ENCODE peak calls at places on chromosome 21, in four cellular contexts. One of them, this sample, is unnamed. For H3K9me3, the result is how much of the 10 kb centered on the place peaks cover.

GRCh38 chr21:27406297-27407009 is 439.6 kb upstream of the ADAMTS5 start:
- DNase-seq in IMR-90: peak
- DNase-seq in Peyer's patch: no peak
- DNase-seq in body of pancreas: no peak
- DNase-seq in this sample: no peak

GRCh38 chr21:37654596-37654995 is 261.7 kb downstream of the KCNJ6 start:
- DNase-seq in IMR-90: no peak
- DNase-seq in Peyer's patch: no peak
- DNase-seq in body of pancreas: no peak
- DNase-seq in this sample: no peak

GRCh38 chr21:36437745-36438128 is 42.2 kb downstream of the CLDN14 start:
- DNase-seq in IMR-90: peak
- DNase-seq in Peyer's patch: no peak
- DNase-seq in body of pancreas: peak
- DNase-seq in this sample: no peak

GRCh38 chr21:38165466-38166213 is 91.2 kb upstream of the KCNJ15 start:
- DNase-seq in IMR-90: peak
- DNase-seq in Peyer's patch: no peak
- DNase-seq in body of pancreas: no peak
- DNase-seq in this sample: no peak

GRCh38 chr21:17372200-17372599 is 140.6 kb upstream of the CXADR start:
- DNase-seq in IMR-90: no peak
- DNase-seq in Peyer's patch: no peak
- DNase-seq in body of pancreas: no peak
- DNase-seq in this sample: no peak

GRCh38 chr21:37631319-37632117 is 264.9 kb downstream of the DYRK1A start:
- DNase-seq in IMR-90: no peak
- DNase-seq in Peyer's patch: no peak
- DNase-seq in body of pancreas: peak
- DNase-seq in this sample: no peak

GRCh38 chr21:14541840-14542495 is 4.1 kb downstream of the SAMSN1 start:
- DNase-seq in IMR-90: no peak
- DNase-seq in Peyer's patch: no peak
- DNase-seq in body of pancreas: no peak
- DNase-seq in this sample: no peak

GRCh38 chr21:44817506-44817880 is 369 bp downstream of the SUMO3 start:
- DNase-seq in IMR-90: peak
- DNase-seq in Peyer's patch: peak
- DNase-seq in body of pancreas: peak
- DNase-seq in this sample: peak

GRCh38 chr21:46570119-46570518 is 34.8 kb downstream of the S100B start:
- DNase-seq in IMR-90: no peak
- DNase-seq in Peyer's patch: no peak
- DNase-seq in body of pancreas: no peak
- DNase-seq in this sample: no peak

GRCh38 chr21:36097427-36098230 is 27.8 kb downstream of the CBR1 start:
- DNase-seq in IMR-90: no peak
- DNase-seq in Peyer's patch: no peak
- DNase-seq in body of pancreas: no peak
- DNase-seq in this sample: no peak

GRCh38 chr21:38507374-38507942 is 9.2 kb upstream of the ERG start:
- DNase-seq in IMR-90: no peak
- DNase-seq in Peyer's patch: no peak
- DNase-seq in body of pancreas: no peak
- DNase-seq in this sample: no peak

GRCh38 chr21:35971824-35972223 is 88.5 kb downstream of the SETD4 start:
- DNase-seq in IMR-90: no peak
- DNase-seq in Peyer's patch: no peak
- DNase-seq in body of pancreas: no peak
- DNase-seq in this sample: no peak

GRCh38 chr21:17340081-17340480 is 172.8 kb upstream of the CXADR start:
- DNase-seq in IMR-90: no peak
- DNase-seq in Peyer's patch: no peak
- DNase-seq in body of pancreas: no peak
- DNase-seq in this sample: no peak

GRCh38 chr21:46435786-46436227 is 22.9 kb upstream of the DIP2A start:
- DNase-seq in IMR-90: no peak
- DNase-seq in Peyer's patch: no peak
- DNase-seq in body of pancreas: no peak
- DNase-seq in this sample: no peak

GRCh38 chr21:42550817-42551216 is 37.2 kb downstream of the SLC37A1 start:
- DNase-seq in IMR-90: no peak
- DNase-seq in Peyer's patch: no peak
- DNase-seq in body of pancreas: no peak
- DNase-seq in this sample: no peak

GRCh38 chr21:27290020-27290419 is 323.1 kb upstream of the ADAMTS5 start:
- DNase-seq in IMR-90: no peak
- DNase-seq in Peyer's patch: no peak
- DNase-seq in body of pancreas: no peak
- DNase-seq in this sample: no peak

GRCh38 chr21:28240586-28240985 is 752.1 kb downstream of the LTN1 start:
- DNase-seq in IMR-90: peak
- DNase-seq in Peyer's patch: no peak
- DNase-seq in body of pancreas: no peak
- DNase-seq in this sample: no peak

GRCh38 chr21:41914965-41915364 is 35.8 kb upstream of the PRDM15 start:
- DNase-seq in IMR-90: no peak
- DNase-seq in Peyer's patch: no peak
- DNase-seq in body of pancreas: no peak
- DNase-seq in this sample: no peak

GRCh38 chr21:39313042-39313456 is 383 bp downstream of the BRWD1 start:
- DNase-seq in IMR-90: no peak
- DNase-seq in Peyer's patch: peak
- DNase-seq in body of pancreas: peak
- DNase-seq in this sample: peak

GRCh38 chr21:37827878-37828277 is 88.4 kb downstream of the KCNJ6 start:
- DNase-seq in IMR-90: no peak
- DNase-seq in Peyer's patch: no peak
- DNase-seq in body of pancreas: no peak
- DNase-seq in this sample: no peak

GRCh38 chr21:37365657-37366487 is 701 bp upstream of the DYRK1A start:
- DNase-seq in IMR-90: peak
- DNase-seq in Peyer's patch: peak
- DNase-seq in body of pancreas: peak
- DNase-seq in this sample: peak

GRCh38 chr21:29305068-29305467 is 6.3 kb downstream of the BACH1 start:
- DNase-seq in IMR-90: no peak
- DNase-seq in Peyer's patch: no peak
- DNase-seq in body of pancreas: no peak
- DNase-seq in this sample: no peak

GRCh38 chr21:27244356-27244755 is 277.5 kb upstream of the ADAMTS5 start:
- DNase-seq in IMR-90: peak
- DNase-seq in Peyer's patch: no peak
- DNase-seq in body of pancreas: no peak
- DNase-seq in this sample: no peak

GRCh38 chr21:45309069-45309521 is 21.4 kb upstream of the POFUT2 start:
- DNase-seq in IMR-90: peak
- DNase-seq in Peyer's patch: peak
- DNase-seq in body of pancreas: peak
- DNase-seq in this sample: no peak

GRCh38 chr21:25313891-25314646 is 293.2 kb downstream of the MRPL39 start:
- DNase-seq in IMR-90: peak
- DNase-seq in Peyer's patch: no peak
- DNase-seq in body of pancreas: no peak
- DNase-seq in this sample: no peak

GRCh38 chr21:41370840-41371697 is 9.2 kb downstream of the MX2 start:
- DNase-seq in IMR-90: no peak
- DNase-seq in Peyer's patch: no peak
- DNase-seq in body of pancreas: peak
- DNase-seq in this sample: peak

GRCh38 chr21:28699591-28700259 is 293.0 kb downstream of the LTN1 start:
- DNase-seq in IMR-90: no peak
- DNase-seq in Peyer's patch: no peak
- DNase-seq in body of pancreas: no peak
- DNase-seq in this sample: no peak

GRCh38 chr21:26920055-26920454 is 46.8 kb downstream of the ADAMTS5 start:
- DNase-seq in IMR-90: peak
- DNase-seq in Peyer's patch: no peak
- DNase-seq in body of pancreas: peak
- DNase-seq in this sample: no peak

GRCh38 chr21:44771896-44772525 is 29.6 kb downstream of the UBE2G2 start:
- DNase-seq in IMR-90: no peak
- DNase-seq in Peyer's patch: no peak
- DNase-seq in body of pancreas: no peak
- DNase-seq in this sample: no peak

GRCh38 chr21:32412162-32412997 is at the start of gene EVA1C:
- DNase-seq in IMR-90: peak
- DNase-seq in Peyer's patch: peak
- DNase-seq in body of pancreas: peak
- DNase-seq in this sample: peak

GRCh38 chr21:32410916-32411315 is 1.6 kb upstream of the EVA1C start:
- DNase-seq in IMR-90: no peak
- DNase-seq in Peyer's patch: no peak
- DNase-seq in body of pancreas: peak
- DNase-seq in this sample: no peak

GRCh38 chr21:32410291-32410690 is 2.2 kb upstream of the EVA1C start:
- DNase-seq in IMR-90: no peak
- DNase-seq in Peyer's patch: no peak
- DNase-seq in body of pancreas: peak
- DNase-seq in this sample: no peak

GRCh38 chr21:32412998-32413504 is 545 bp downstream of the EVA1C start:
- DNase-seq in IMR-90: no peak
- DNase-seq in Peyer's patch: no peak
- DNase-seq in body of pancreas: peak
- DNase-seq in this sample: peak

GRCh38 chr21:32411366-32412161 is 942 bp upstream of the EVA1C start:
- DNase-seq in IMR-90: peak
- DNase-seq in Peyer's patch: peak
- DNase-seq in body of pancreas: peak
- DNase-seq in this sample: peak
- TF ChIP-seq POLR2A in IMR-90: peak
- TF ChIP-seq POLR2A in Peyer's patch: peak
- TF ChIP-seq POLR2A in body of pancreas: peak
- TF ChIP-seq POLR2A in this sample: peak

DNA sequence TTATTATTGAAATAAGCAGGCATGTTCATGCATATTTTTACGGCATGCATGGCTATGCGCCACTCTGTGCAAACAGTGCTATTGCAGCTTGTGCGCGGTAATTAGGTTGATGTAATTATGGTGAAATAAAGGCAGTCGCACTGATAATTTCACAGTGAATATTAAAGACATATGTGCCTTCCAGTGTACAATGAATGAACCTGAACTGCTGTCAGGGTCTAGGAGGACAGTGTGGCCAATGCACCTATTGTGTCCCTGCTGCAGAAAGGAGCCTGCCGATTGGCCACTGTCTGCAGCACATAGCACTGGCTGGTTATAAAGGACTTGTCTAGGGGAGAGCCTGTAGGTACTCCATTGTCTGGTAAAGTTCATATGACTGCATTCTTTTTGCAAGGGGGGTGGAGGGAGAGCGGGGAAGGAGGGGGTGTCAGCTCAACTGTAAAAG is 340.4 kb downstream of the USP25 start:
- DNase-seq in IMR-90: no peak
- DNase-seq in Peyer's patch: no peak
- DNase-seq in body of pancreas: no peak
- DNase-seq in this sample: peak
- H3K4me3 ChIP-seq in IMR-90: no peak
- H3K4me3 ChIP-seq in Peyer's patch: no peak
- H3K4me3 ChIP-seq in body of pancreas: no peak
- H3K4me3 ChIP-seq in this sample: peak

GRCh38 chr21:31293986-31294385 is 50.1 kb downstream of the TIAM1 start:
- DNase-seq in IMR-90: peak
- DNase-seq in Peyer's patch: no peak
- DNase-seq in body of pancreas: no peak
- DNase-seq in this sample: no peak
- H3K9me3 ChIP-seq in IMR-90: under half
- H3K9me3 ChIP-seq in Peyer's patch: under half
- H3K9me3 ChIP-seq in body of pancreas: under half
- H3K9me3 ChIP-seq in this sample: under half

GRCh38 chr21:34844033-34844923 is 175.5 kb downstream of the CLIC6 start:
- DNase-seq in IMR-90: peak
- DNase-seq in Peyer's patch: no peak
- DNase-seq in body of pancreas: peak
- DNase-seq in this sample: no peak
- TF ChIP-seq POLR2A in IMR-90: no peak
- TF ChIP-seq POLR2A in Peyer's patch: no peak
- TF ChIP-seq POLR2A in body of pancreas: no peak
- TF ChIP-seq POLR2A in this sample: no peak

This sample was measured in uterus.